ENCODE peak calls at places on chromosomes 4 and X, in ten cellular contexts. L is RKO, V is Right ventricle myocardium superior, X is endothelial cell, M is fibroblast of mammary gland, Y is epithelial cell of proximal tubule, K is LNCaP clone FGC, R is AG08395, P is NCI-H2107, Z is ELF-1. E is an unnamed sample.

GRCh38 chr4:82599336-82599735 is 37.5 kb upstream of the TMEM150C start:
- DNase-seq in L (no peak), V (no peak), X (no peak), M (no peak), Y (no peak), K (peak; percentile 15), R (no peak), P (no peak), Z (peak; percentile 64), E (no peak)

GRCh38 chr4:121072080-121072835 is at the start of gene NDNF:
- DNase-seq in L (peak; percentile 22), V (peak; percentile 57), X (peak; percentile 53), M (peak; percentile 26), Y (no peak), K (no peak), R (peak; percentile 37), P (no peak), Z (peak; percentile 34), E (peak; percentile 34)

GRCh38 chr4:47804598-47804997 is 33.3 kb downstream of the CORIN start:
- DNase-seq in L (no peak), V (no peak), X (no peak), M (no peak), Y (no peak), K (no peak), R (no peak), P (no peak), Z (no peak), E (no peak)

GRCh38 chr4:184215709-184216328 is 1.9 kb downstream of the ENPP6 start:
- DNase-seq in L (no peak), V (no peak), X (no peak), M (no peak), Y (no peak), K (no peak), R (no peak), P (no peak), Z (no peak), E (no peak)

GRCh38 chrX:65720580-65720979 is 53.1 kb downstream of the MSN start:
- DNase-seq in L (no peak), V (no peak), X (no peak), M (no peak), Y (no peak), K (no peak), R (no peak), P (no peak), Z (no peak), E (no peak)

GRCh38 chr4:106502106-106502699 is 133.6 kb upstream of the GIMD1 start:
- DNase-seq in L (peak; percentile 73), V (peak; percentile 59), X (peak; percentile 73), M (peak; percentile 12), Y (peak; percentile 12), K (peak; percentile 40), R (peak; percentile 10), P (peak; percentile 0), Z (peak; percentile 69), E (peak; percentile 2)

GRCh38 chr4:47000406-47000805 is 7.0 kb upstream of the GABRA4 start:
- DNase-seq in L (no peak), V (no peak), X (no peak), M (no peak), Y (no peak), K (no peak), R (no peak), P (no peak), Z (no peak), E (no peak)

GRCh38 chr4:122334828-122335227 is 44.0 kb upstream of the ADAD1 start:
- DNase-seq in L (no peak), V (no peak), X (no peak), M (no peak), Y (no peak), K (no peak), R (no peak), P (no peak), Z (no peak), E (no peak)

GRCh38 chr4:2537011-2537830 is 774 bp downstream of the FAM193A start:
- DNase-seq in L (peak; percentile 36), V (peak; percentile 64), X (peak; percentile 49), M (peak; percentile 20), Y (no peak), K (no peak), R (peak; percentile 29), P (no peak), Z (peak; percentile 57), E (peak; percentile 52)

GRCh38 chr4:82043081-82043808 is 330.5 kb downstream of the HNRNPD start:
- DNase-seq in L (no peak), V (no peak), X (peak; percentile 8), M (no peak), Y (no peak), K (no peak), R (no peak), P (no peak), Z (peak; percentile 77), E (no peak)

GRCh38 chrX:13007519-13008188 is 32.7 kb downstream of the TMSB4X start:
- DNase-seq in L (no peak), V (no peak), X (no peak), M (peak; percentile 47), Y (no peak), K (no peak), R (peak; percentile 62), P (no peak), Z (no peak), E (no peak)

GRCh38 chr4:2937146-2937857 is 25.9 kb downstream of the NOP14 start:
- DNase-seq in L (no peak), V (no peak), X (no peak), M (peak; percentile 53), Y (peak; percentile 52), K (no peak), R (no peak), P (peak; percentile 26), Z (no peak), E (no peak)

GRCh38 chrX:138754861-138755260 is 43.3 kb upstream of the FGF13 start:
- DNase-seq in L (no peak), V (no peak), X (no peak), M (peak; percentile 18), Y (no peak), K (no peak), R (no peak), P (no peak), Z (no peak), E (no peak)

GRCh38 chr4:185912779-185913178 is 100.8 kb upstream of the SORBS2 start:
- DNase-seq in L (no peak), V (no peak), X (no peak), M (peak; percentile 8), Y (no peak), K (peak; percentile 58), R (peak; percentile 17), P (no peak), Z (no peak), E (no peak)

GRCh38 chr4:181225616-181226261 is 1017.5 kb upstream of the TENM3 start:
- DNase-seq in L (no peak), V (no peak), X (no peak), M (no peak), Y (no peak), K (no peak), R (no peak), P (no peak), Z (peak; percentile 62), E (no peak)

GRCh38 chr4:41157009-41157408 is 57.3 kb downstream of the APBB2 start:
- DNase-seq in L (no peak), V (no peak), X (no peak), M (no peak), Y (no peak), K (no peak), R (no peak), P (no peak), Z (no peak), E (no peak)

GRCh38 chr4:129515356-129515755 is 419.4 kb downstream of the C4orf33 start:
- DNase-seq in L (no peak), V (no peak), X (no peak), M (no peak), Y (no peak), K (no peak), R (no peak), P (no peak), Z (no peak), E (no peak)

GRCh38 chr4:67459164-67459563 is 86.1 kb downstream of the CENPC start:
- DNase-seq in L (no peak), V (no peak), X (no peak), M (no peak), Y (no peak), K (no peak), R (no peak), P (no peak), Z (no peak), E (no peak)

GRCh38 chr4:174398728-174399127 is 115.0 kb downstream of the CEP44 start:
- DNase-seq in L (no peak), V (no peak), X (no peak), M (peak; percentile 93), Y (no peak), K (peak; percentile 80), R (peak; percentile 31), P (no peak), Z (no peak), E (no peak)

GRCh38 chrX:16664626-16665025 is 14.7 kb downstream of the S100G start:
- DNase-seq in L (no peak), V (no peak), X (no peak), M (no peak), Y (no peak), K (no peak), R (no peak), P (no peak), Z (no peak), E (no peak)

GRCh38 chrX:47218920-47219815 is 687 bp downstream of the CDK16 start:
- DNase-seq in L (no peak), V (peak; percentile 57), X (peak; percentile 31), M (no peak), Y (no peak), K (no peak), R (peak; percentile 31), P (no peak), Z (peak; percentile 54), E (peak; percentile 42)

GRCh38 chrX:40169193-40170086 is 71.7 kb upstream of the BCOR start:
- DNase-seq in L (peak; percentile 80), V (peak; percentile 68), X (peak; percentile 69), M (no peak), Y (peak; percentile 46), K (no peak), R (peak; percentile 57), P (peak; percentile 35), Z (peak; percentile 95), E (peak; percentile 73)

GRCh38 chrX:39456894-39457600 is 640.7 kb downstream of the BCOR start:
- DNase-seq in L (no peak), V (no peak), X (no peak), M (no peak), Y (no peak), K (no peak), R (peak; percentile 13), P (no peak), Z (no peak), E (no peak)

GRCh38 chr4:182975806-182976205 is 58.6 kb upstream of the DCTD start:
- DNase-seq in L (peak; percentile 97), V (no peak), X (no peak), M (peak; percentile 77), Y (peak; percentile 36), K (no peak), R (peak; percentile 71), P (no peak), Z (no peak), E (no peak)

GRCh38 chrX:22136711-22137110 is 104.6 kb downstream of the PHEX start:
- DNase-seq in L (no peak), V (no peak), X (no peak), M (peak; percentile 25), Y (no peak), K (no peak), R (no peak), P (no peak), Z (no peak), E (no peak)

GRCh38 chr4:67451464-67451863 is 93.8 kb downstream of the CENPC start:
- DNase-seq in L (peak; percentile 69), V (no peak), X (no peak), M (peak; percentile 38), Y (no peak), K (no peak), R (no peak), P (no peak), Z (no peak), E (no peak)